ENCODE peak calls at places on chromosomes 13 and 19, in four cellular contexts. K is GM23248, B is fibroblast of lung, O is GM23338. T is an unnamed sample.

GRCh38 chr19:6802336-6803035 is 30.0 kb downstream of the VAV1 start:
- DNase-seq in K (no peak), B (no peak), O (peak), T (peak)

GRCh38 chr13:67224148-67224846 is 5.8 kb downstream of the PCDH9 start:
- DNase-seq in K (peak), B (peak), O (peak), T (peak)

GRCh38 chr13:109628251-109628699 is 158.1 kb downstream of the IRS2 start:
- DNase-seq in K (peak), B (peak), O (no peak), T (no peak)

GRCh38 chr13:111876506-111876905 is 190.4 kb upstream of the SOX1 start:
- DNase-seq in K (no peak), B (no peak), O (no peak), T (no peak)

GRCh38 chr19:5623397-5624153 is 692 bp downstream of the SAFB start:
- DNase-seq in K (no peak), B (no peak), O (no peak), T (peak)

GRCh38 chr19:6509118-6509971 is 7.2 kb upstream of the TUBB4A start:
- DNase-seq in K (peak), B (no peak), O (no peak), T (no peak)

GRCh38 chr19:18541258-18541991 is 1.9 kb downstream of the FKBP8 start:
- DNase-seq in K (peak), B (no peak), O (no peak), T (no peak)

GRCh38 chr19:51593969-51594773 is 23.1 kb downstream of the ZNF175 start:
- DNase-seq in K (peak), B (peak), O (peak), T (peak)

GRCh38 chr19:1269478-1270167 is 491 bp downstream of the CIRBP start:
- DNase-seq in K (peak), B (peak), O (peak), T (peak)

GRCh38 chr13:80177327-80177726 is 163.6 kb downstream of the SPRY2 start:
- DNase-seq in K (no peak), B (no peak), O (peak), T (no peak)

GRCh38 chr13:44093607-44094583 is 214.2 kb downstream of the LACC1 start:
- DNase-seq in K (no peak), B (peak), O (no peak), T (no peak)

GRCh38 chr19:44993926-44994537 is 7.2 kb upstream of the RELB start:
- DNase-seq in K (no peak), B (no peak), O (no peak), T (no peak)

GRCh38 chr19:54029930-54030490 is 33.7 kb downstream of the VSTM1 start:
- DNase-seq in K (peak), B (peak), O (peak), T (peak)

GRCh38 chr19:10093295-10094186 is 7.4 kb downstream of the SHFL start:
- DNase-seq in K (peak), B (no peak), O (peak), T (no peak)

GRCh38 chr19:52345162-52345561 is 9.1 kb downstream of the ZNF610 start:
- DNase-seq in K (peak), B (no peak), O (no peak), T (no peak)

GRCh38 chr19:41708481-41708880 is at the start of gene CEACAM5:
- DNase-seq in K (no peak), B (no peak), O (no peak), T (no peak)

GRCh38 chr13:30376426-30377311 is 45.6 kb upstream of the UBE2L5 start:
- DNase-seq in K (no peak), B (no peak), O (peak), T (no peak)

GRCh38 chr13:110705356-110705825 is 525 bp downstream of the CARS2 start:
- DNase-seq in K (no peak), B (peak), O (no peak), T (no peak)

GRCh38 chr13:24270639-24271131 is 38.7 kb upstream of the C1QTNF9 start:
- DNase-seq in K (peak), B (peak), O (peak), T (peak)

GRCh38 chr13:80054806-80055205 is 286.1 kb downstream of the SPRY2 start:
- DNase-seq in K (peak), B (no peak), O (no peak), T (no peak)

GRCh38 chr19:48969276-48970138 is 4.4 kb downstream of the FTL start:
- DNase-seq in K (peak), B (no peak), O (peak), T (peak)

GRCh38 chr13:112897956-112898785 is 70.8 kb upstream of the MCF2L start:
- DNase-seq in K (no peak), B (no peak), O (no peak), T (no peak)

GRCh38 chr13:46759861-46760260 is 37.1 kb downstream of the ESD start:
- DNase-seq in K (peak), B (peak), O (no peak), T (peak)

GRCh38 chr13:73109969-73110368 is 51.2 kb downstream of the KLF5 start:
- DNase-seq in K (no peak), B (no peak), O (no peak), T (no peak)

GRCh38 chr19:56727731-56728130 is 56.2 kb upstream of the ZNF835 start:
- DNase-seq in K (no peak), B (no peak), O (no peak), T (no peak)

GRCh38 chr13:101298517-101298916 is 117.8 kb downstream of the NALCN start:
- DNase-seq in K (no peak), B (no peak), O (no peak), T (peak)

GRCh38 chr13:75876371-75877050 is 240.4 kb downstream of the LMO7 start:
- DNase-seq in K (peak), B (peak), O (peak), T (peak)

GRCh38 chr19:6604906-6605305 is 14.0 kb upstream of the CD70 start:
- DNase-seq in K (no peak), B (no peak), O (no peak), T (no peak)

GRCh38 chr13:106796280-106797047 is 228.5 kb upstream of the ARGLU1 start:
- DNase-seq in K (no peak), B (no peak), O (peak), T (no peak)

GRCh38 chr13:80924596-80924995 is 583.7 kb upstream of the SPRY2 start:
- DNase-seq in K (no peak), B (peak), O (no peak), T (no peak)

GRCh38 chr19:3162418-3163229 is 15.9 kb upstream of the S1PR4 start:
- DNase-seq in K (peak), B (no peak), O (peak), T (peak)

GRCh38 chr19:4910594-4911273 is 1.4 kb downstream of the UHRF1 start:
- DNase-seq in K (peak), B (peak), O (no peak), T (peak)

GRCh38 chr13:25231537-25231936 is 55.8 kb downstream of the MTMR6 start:
- DNase-seq in K (no peak), B (no peak), O (no peak), T (no peak)

GRCh38 chr19:8052464-8052859 is at the start of gene CCL25:
- DNase-seq in K (no peak), B (no peak), O (no peak), T (no peak)

GRCh38 chr19:40744554-40745401 is 5.5 kb downstream of the ACTMAP start:
- DNase-seq in K (no peak), B (no peak), O (peak), T (no peak)

GRCh38 chr13:71015516-71015915 is 851.5 kb downstream of the DACH1 start:
- DNase-seq in K (no peak), B (no peak), O (no peak), T (no peak)

GRCh38 chr19:55284405-55285058 is 735 bp downstream of the BRSK1 start:
- DNase-seq in K (no peak), B (no peak), O (peak), T (no peak)

GRCh38 chr19:55289117-55289796 is 5.5 kb downstream of the BRSK1 start:
- DNase-seq in K (peak), B (no peak), O (no peak), T (peak)

GRCh38 chr19:55283548-55284393 is at the start of gene BRSK1:
- DNase-seq in K (peak), B (peak), O (peak), T (peak)

GRCh38 chr19:55285225-55285890 is 1.6 kb downstream of the BRSK1 start:
- DNase-seq in K (peak), B (no peak), O (peak), T (no peak)

DNA sequence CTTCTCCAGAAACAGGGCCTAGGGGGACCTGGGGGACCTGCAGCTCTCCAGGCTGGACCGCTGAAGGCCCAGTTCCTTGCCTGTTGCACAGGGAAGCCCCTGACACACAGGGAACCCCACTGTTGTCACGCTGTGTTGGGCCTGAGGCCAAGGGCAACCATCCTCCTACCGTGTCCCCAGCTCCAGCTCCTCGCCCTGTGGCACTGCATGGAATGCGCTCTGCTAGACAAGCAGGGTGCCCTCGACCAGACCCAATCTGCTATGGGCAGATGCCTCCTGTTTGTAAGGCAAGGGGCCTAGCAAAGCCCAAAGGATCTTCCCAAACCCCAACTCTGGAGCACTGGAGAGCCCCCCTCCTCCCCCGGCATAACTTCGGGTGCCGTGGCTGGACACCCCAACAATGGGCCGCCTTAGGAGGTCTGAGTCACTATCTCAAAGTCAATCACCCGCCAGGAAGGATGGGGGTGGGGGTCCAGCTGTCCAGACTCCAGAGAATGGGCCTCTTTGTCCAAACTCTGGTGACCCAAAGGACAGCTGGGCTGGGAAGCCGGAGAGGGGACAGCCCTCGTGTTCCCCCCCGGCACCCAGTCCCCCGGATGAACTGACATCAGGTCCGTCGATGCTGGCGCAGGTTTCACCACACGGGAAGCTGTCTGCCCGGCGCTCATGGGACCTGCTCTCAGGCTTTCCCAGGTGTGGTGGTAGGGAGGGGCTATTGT is 3.7 kb downstream of the BRSK1 start:
- DNase-seq in K (no peak), B (no peak), O (no peak), T (no peak)
- H3K4me3 ChIP-seq in K (no peak), B (no peak), O (no peak), T (no peak)

GRCh38 chr13:83733293-83733692 is 149.0 kb downstream of the SLITRK1 start:
- DNase-seq in K (no peak), B (no peak), O (no peak), T (no peak)
- TF ChIP-seq EZH2 in K (no peak), B (no peak), O (no peak), T (no peak)

GRCh38 chr13:50099473-50099872 is 84.2 kb downstream of the KCNRG start:
- DNase-seq in K (no peak), B (no peak), O (no peak), T (no peak)

GRCh38 chr13:50094615-50095293 is 79.5 kb downstream of the KCNRG start:
- DNase-seq in K (peak), B (no peak), O (no peak), T (no peak)

GRCh38 chr13:50101590-50101989 is 86.3 kb downstream of the KCNRG start:
- DNase-seq in K (no peak), B (no peak), O (no peak), T (no peak)

GRCh38 chr13:50104493-50104892 is 89.2 kb downstream of the KCNRG start:
- DNase-seq in K (peak), B (no peak), O (peak), T (no peak)

GRCh38 chr13:50098693-50099092 is 83.4 kb downstream of the KCNRG start:
- DNase-seq in K (peak), B (peak), O (no peak), T (no peak)
- H3K4me3 ChIP-seq in K (no peak), B (no peak), O (no peak), T (no peak)

GRCh38 chr13:51583875-51584730 is at the start of gene WDFY2:
- DNase-seq in K (peak), B (peak), O (peak), T (peak)
- TF ChIP-seq EZH2 in K (no peak), B (no peak), O (no peak), T (no peak)

T was measured in A673.